ENCODE peak calls at places on chromosomes 1 and 21, in eight cellular contexts. One of them, this sample, is unnamed. For H3K9me3, the result is how much of the 10 kb centered on the place peaks cover.

GRCh38 chr1:46575778-46576177 is 24.3 kb upstream of the KNCN start:
- DNase-seq in IMR-90: no peak
- DNase-seq in heart right ventricle: no peak
- DNase-seq in heart left ventricle: no peak
- DNase-seq in stomach: no peak
- DNase-seq in right atrium auricular region: no peak
- DNase-seq in CD4-positive, alpha-beta T cell: no peak
- DNase-seq in right lobe of liver: no peak
- DNase-seq in this sample: no peak

GRCh38 chr1:204453141-204453772 is 41.3 kb downstream of the PIK3C2B start:
- DNase-seq in right atrium auricular region: no peak
- DNase-seq in CD4-positive, alpha-beta T cell: peak
- DNase-seq in heart left ventricle: no peak
- DNase-seq in IMR-90: no peak
- DNase-seq in right lobe of liver: no peak
- DNase-seq in stomach: peak
- DNase-seq in heart right ventricle: no peak
- DNase-seq in this sample: no peak

GRCh38 chr21:36513430-36513829 is 33.5 kb upstream of the CLDN14 start:
- DNase-seq in right atrium auricular region: no peak
- DNase-seq in right lobe of liver: no peak
- DNase-seq in heart right ventricle: no peak
- DNase-seq in stomach: no peak
- DNase-seq in IMR-90: no peak
- DNase-seq in CD4-positive, alpha-beta T cell: no peak
- DNase-seq in heart left ventricle: no peak
- DNase-seq in this sample: no peak

GRCh38 chr1:117919376-117919775 is 10.0 kb downstream of the GDAP2 start:
- DNase-seq in stomach: no peak
- DNase-seq in IMR-90: no peak
- DNase-seq in right atrium auricular region: no peak
- DNase-seq in heart left ventricle: no peak
- DNase-seq in right lobe of liver: no peak
- DNase-seq in heart right ventricle: no peak
- DNase-seq in CD4-positive, alpha-beta T cell: no peak
- DNase-seq in this sample: no peak

GRCh38 chr1:225811622-225812487 is 1.9 kb downstream of the EPHX1 start:
- DNase-seq in right atrium auricular region: peak
- DNase-seq in right lobe of liver: peak
- DNase-seq in heart right ventricle: no peak
- DNase-seq in stomach: no peak
- DNase-seq in heart left ventricle: no peak
- DNase-seq in CD4-positive, alpha-beta T cell: no peak
- DNase-seq in IMR-90: no peak
- DNase-seq in this sample: no peak

GRCh38 chr1:212979340-212980122 is 29.2 kb downstream of the VASH2 start:
- DNase-seq in stomach: no peak
- DNase-seq in right atrium auricular region: peak
- DNase-seq in heart right ventricle: no peak
- DNase-seq in right lobe of liver: no peak
- DNase-seq in IMR-90: no peak
- DNase-seq in heart left ventricle: no peak
- DNase-seq in CD4-positive, alpha-beta T cell: no peak
- DNase-seq in this sample: no peak

GRCh38 chr1:31843506-31843905 is 27.7 kb upstream of the SPOCD1 start:
- DNase-seq in right atrium auricular region: no peak
- DNase-seq in heart left ventricle: no peak
- DNase-seq in heart right ventricle: no peak
- DNase-seq in stomach: no peak
- DNase-seq in IMR-90: peak
- DNase-seq in right lobe of liver: no peak
- DNase-seq in CD4-positive, alpha-beta T cell: no peak
- DNase-seq in this sample: peak

GRCh38 chr1:6281511-6282402 is 20.9 kb upstream of the GPR153 start:
- DNase-seq in heart left ventricle: no peak
- DNase-seq in right lobe of liver: no peak
- DNase-seq in IMR-90: no peak
- DNase-seq in stomach: no peak
- DNase-seq in right atrium auricular region: no peak
- DNase-seq in heart right ventricle: no peak
- DNase-seq in CD4-positive, alpha-beta T cell: no peak
- DNase-seq in this sample: no peak

GRCh38 chr1:25103180-25103790 is 129.0 kb downstream of the SYF2 start:
- DNase-seq in right lobe of liver: no peak
- DNase-seq in right atrium auricular region: no peak
- DNase-seq in IMR-90: no peak
- DNase-seq in heart right ventricle: no peak
- DNase-seq in heart left ventricle: no peak
- DNase-seq in CD4-positive, alpha-beta T cell: no peak
- DNase-seq in stomach: no peak
- DNase-seq in this sample: no peak

GRCh38 chr1:22327411-22327810 is 124.2 kb upstream of the ZBTB40 start:
- DNase-seq in right lobe of liver: no peak
- DNase-seq in right atrium auricular region: no peak
- DNase-seq in IMR-90: no peak
- DNase-seq in heart right ventricle: no peak
- DNase-seq in CD4-positive, alpha-beta T cell: no peak
- DNase-seq in heart left ventricle: no peak
- DNase-seq in stomach: peak
- DNase-seq in this sample: no peak

GRCh38 chr21:33025471-33026298 is at the start of gene OLIG2:
- DNase-seq in heart right ventricle: no peak
- DNase-seq in stomach: no peak
- DNase-seq in heart left ventricle: no peak
- DNase-seq in right atrium auricular region: no peak
- DNase-seq in CD4-positive, alpha-beta T cell: no peak
- DNase-seq in IMR-90: peak
- DNase-seq in right lobe of liver: no peak
- DNase-seq in this sample: no peak

GRCh38 chr1:160376525-160377131 is 9.8 kb downstream of the NHLH1 start:
- DNase-seq in right lobe of liver: no peak
- DNase-seq in IMR-90: peak
- DNase-seq in heart left ventricle: no peak
- DNase-seq in right atrium auricular region: peak
- DNase-seq in stomach: no peak
- DNase-seq in CD4-positive, alpha-beta T cell: no peak
- DNase-seq in heart right ventricle: no peak
- DNase-seq in this sample: peak

GRCh38 chr1:214280386-214281029 is 451 bp upstream of the SMYD2 start:
- DNase-seq in IMR-90: peak
- DNase-seq in right atrium auricular region: peak
- DNase-seq in heart right ventricle: peak
- DNase-seq in right lobe of liver: peak
- DNase-seq in CD4-positive, alpha-beta T cell: no peak
- DNase-seq in stomach: peak
- DNase-seq in heart left ventricle: peak
- DNase-seq in this sample: no peak

GRCh38 chr21:34365794-34366193 is 2.0 kb downstream of the KCNE2 start:
- DNase-seq in heart left ventricle: no peak
- DNase-seq in stomach: peak
- DNase-seq in CD4-positive, alpha-beta T cell: no peak
- DNase-seq in right atrium auricular region: peak
- DNase-seq in heart right ventricle: no peak
- DNase-seq in right lobe of liver: no peak
- DNase-seq in IMR-90: no peak
- DNase-seq in this sample: no peak

GRCh38 chr21:43726686-43727570 is 8.0 kb downstream of the PDXK start:
- DNase-seq in IMR-90: no peak
- DNase-seq in stomach: no peak
- DNase-seq in right lobe of liver: no peak
- DNase-seq in right atrium auricular region: no peak
- DNase-seq in CD4-positive, alpha-beta T cell: no peak
- DNase-seq in heart right ventricle: peak
- DNase-seq in heart left ventricle: no peak
- DNase-seq in this sample: no peak

GRCh38 chr1:202615501-202616354 is 94.5 kb downstream of the SYT2 start:
- DNase-seq in right lobe of liver: no peak
- DNase-seq in CD4-positive, alpha-beta T cell: no peak
- DNase-seq in right atrium auricular region: no peak
- DNase-seq in IMR-90: peak
- DNase-seq in heart right ventricle: peak
- DNase-seq in stomach: no peak
- DNase-seq in heart left ventricle: peak
- DNase-seq in this sample: no peak

GRCh38 chr1:24289937-24290595 is 29.1 kb upstream of the GRHL3 start:
- DNase-seq in right lobe of liver: peak
- DNase-seq in heart left ventricle: peak
- DNase-seq in CD4-positive, alpha-beta T cell: no peak
- DNase-seq in IMR-90: peak
- DNase-seq in heart right ventricle: peak
- DNase-seq in stomach: peak
- DNase-seq in right atrium auricular region: peak
- DNase-seq in this sample: peak

GRCh38 chr1:53376041-53376461 is 48.2 kb upstream of the LRP8 start:
- DNase-seq in CD4-positive, alpha-beta T cell: no peak
- DNase-seq in heart right ventricle: no peak
- DNase-seq in stomach: peak
- DNase-seq in IMR-90: no peak
- DNase-seq in heart left ventricle: no peak
- DNase-seq in right atrium auricular region: no peak
- DNase-seq in right lobe of liver: peak
- DNase-seq in this sample: no peak

GRCh38 chr1:84344286-84344685 is 42.8 kb downstream of the SAMD13 start:
- DNase-seq in CD4-positive, alpha-beta T cell: no peak
- DNase-seq in right atrium auricular region: no peak
- DNase-seq in heart right ventricle: no peak
- DNase-seq in IMR-90: peak
- DNase-seq in heart left ventricle: no peak
- DNase-seq in right lobe of liver: no peak
- DNase-seq in stomach: no peak
- DNase-seq in this sample: no peak

GRCh38 chr1:22773981-22774471 is 63.4 kb downstream of the EPHB2 start:
- DNase-seq in heart left ventricle: no peak
- DNase-seq in IMR-90: peak
- DNase-seq in stomach: no peak
- DNase-seq in right lobe of liver: no peak
- DNase-seq in right atrium auricular region: peak
- DNase-seq in heart right ventricle: peak
- DNase-seq in CD4-positive, alpha-beta T cell: no peak
- DNase-seq in this sample: no peak

GRCh38 chr1:33928256-33928655 is 64.4 kb downstream of the HMGB4 start:
- DNase-seq in stomach: no peak
- DNase-seq in right atrium auricular region: no peak
- DNase-seq in IMR-90: peak
- DNase-seq in right lobe of liver: no peak
- DNase-seq in heart right ventricle: no peak
- DNase-seq in CD4-positive, alpha-beta T cell: no peak
- DNase-seq in heart left ventricle: no peak
- DNase-seq in this sample: peak

GRCh38 chr1:13517193-13517812 is 3.5 kb upstream of the LRRC38 start:
- DNase-seq in CD4-positive, alpha-beta T cell: no peak
- DNase-seq in right atrium auricular region: no peak
- DNase-seq in stomach: no peak
- DNase-seq in right lobe of liver: no peak
- DNase-seq in heart left ventricle: no peak
- DNase-seq in IMR-90: no peak
- DNase-seq in heart right ventricle: peak
- DNase-seq in this sample: no peak
- TF ChIP-seq CTCF in CD4-positive, alpha-beta T cell: no peak
- TF ChIP-seq CTCF in right atrium auricular region: no peak
- TF ChIP-seq CTCF in stomach: no peak
- TF ChIP-seq CTCF in right lobe of liver: peak
- TF ChIP-seq CTCF in heart left ventricle: peak
- TF ChIP-seq CTCF in IMR-90: no peak
- TF ChIP-seq CTCF in heart right ventricle: peak
- TF ChIP-seq CTCF in this sample: no peak

GRCh38 chr1:165647517-165647916 is 16.5 kb downstream of the MGST3 start:
- DNase-seq in heart right ventricle: no peak
- DNase-seq in CD4-positive, alpha-beta T cell: no peak
- DNase-seq in right atrium auricular region: no peak
- DNase-seq in right lobe of liver: no peak
- DNase-seq in stomach: no peak
- DNase-seq in heart left ventricle: no peak
- DNase-seq in IMR-90: no peak
- DNase-seq in this sample: no peak
- H3K27ac ChIP-seq in heart right ventricle: no peak
- H3K27ac ChIP-seq in CD4-positive, alpha-beta T cell: no peak
- H3K27ac ChIP-seq in right atrium auricular region: no peak
- H3K27ac ChIP-seq in right lobe of liver: no peak
- H3K27ac ChIP-seq in stomach: no peak
- H3K27ac ChIP-seq in heart left ventricle: peak
- H3K27ac ChIP-seq in IMR-90: no peak
- H3K27ac ChIP-seq in this sample: no peak

DNA sequence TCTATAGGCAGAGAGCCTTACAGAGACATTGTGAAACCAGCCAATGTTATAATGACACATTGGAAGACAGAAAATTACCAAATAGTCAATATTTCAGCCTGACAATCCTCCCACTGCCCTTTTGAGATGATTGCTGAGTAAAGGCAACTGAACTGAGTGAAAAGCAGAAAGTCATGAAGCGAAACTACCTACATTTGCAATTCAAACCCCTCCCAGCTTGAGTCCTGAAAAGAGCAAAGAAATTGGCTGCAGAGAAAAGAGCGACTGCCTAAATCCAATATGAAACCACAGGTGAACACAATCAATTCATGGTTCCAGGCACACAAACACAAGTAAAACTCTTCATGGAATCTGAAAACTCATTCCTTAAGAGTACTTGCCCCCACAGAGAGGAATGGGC is 143.4 kb upstream of the CHRM3 start:
- DNase-seq in right lobe of liver: no peak
- DNase-seq in heart left ventricle: no peak
- DNase-seq in IMR-90: no peak
- DNase-seq in CD4-positive, alpha-beta T cell: no peak
- DNase-seq in heart right ventricle: no peak
- DNase-seq in stomach: no peak
- DNase-seq in right atrium auricular region: no peak
- DNase-seq in this sample: no peak
- H3K9me3 ChIP-seq in right lobe of liver: under half
- H3K9me3 ChIP-seq in heart left ventricle: under half
- H3K9me3 ChIP-seq in IMR-90: under half
- H3K9me3 ChIP-seq in CD4-positive, alpha-beta T cell: under half
- H3K9me3 ChIP-seq in heart right ventricle: under half
- H3K9me3 ChIP-seq in stomach: under half
- H3K9me3 ChIP-seq in right atrium auricular region: under half
- H3K9me3 ChIP-seq in this sample: under half

DNA sequence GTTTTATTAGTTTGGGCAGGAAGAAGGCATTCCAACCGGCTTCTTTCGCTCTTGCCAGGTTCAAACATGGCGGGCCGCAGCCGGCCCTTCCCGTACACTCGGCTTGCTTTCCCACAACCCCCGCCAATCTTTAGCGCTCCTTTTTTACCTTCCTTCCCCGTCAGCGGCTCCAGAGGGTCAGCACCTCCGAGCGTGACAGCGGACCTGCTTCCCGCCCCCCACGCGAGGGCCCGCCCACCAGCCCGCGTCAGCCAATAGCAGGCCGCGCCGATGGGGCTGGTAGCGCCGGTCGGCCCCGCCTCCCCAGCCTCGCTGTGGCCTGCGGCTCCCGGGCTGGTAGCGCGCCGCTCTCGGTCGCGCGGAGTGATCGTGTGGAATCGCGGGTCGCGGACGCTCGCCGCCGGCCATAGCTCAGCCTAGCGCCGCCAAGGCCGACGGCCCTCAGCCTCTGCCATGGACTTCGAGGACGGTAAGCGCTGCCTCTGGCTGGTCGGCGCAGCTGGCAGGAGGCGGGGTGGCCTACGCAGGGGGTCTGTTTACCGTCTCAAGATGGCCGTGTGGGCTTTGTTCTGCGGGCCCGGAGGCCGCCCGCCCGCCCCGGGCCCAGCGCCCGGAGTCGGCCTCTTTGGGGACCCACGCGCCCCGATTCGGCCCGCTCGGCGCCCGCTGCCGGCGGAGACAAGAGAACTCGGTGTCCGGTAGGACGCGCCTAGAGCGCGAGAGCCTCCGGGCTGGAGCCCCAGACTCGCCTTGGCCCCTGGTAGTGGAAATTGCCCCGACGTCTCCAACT is at the start of gene ZNF326:
- DNase-seq in heart right ventricle: peak
- DNase-seq in IMR-90: peak
- DNase-seq in CD4-positive, alpha-beta T cell: peak
- DNase-seq in stomach: peak
- DNase-seq in right atrium auricular region: peak
- DNase-seq in heart left ventricle: peak
- DNase-seq in right lobe of liver: peak
- DNase-seq in this sample: peak
- TF ChIP-seq CTCF in heart right ventricle: peak
- TF ChIP-seq CTCF in IMR-90: no peak
- TF ChIP-seq CTCF in CD4-positive, alpha-beta T cell: no peak
- TF ChIP-seq CTCF in stomach: no peak
- TF ChIP-seq CTCF in right atrium auricular region: no peak
- TF ChIP-seq CTCF in heart left ventricle: no peak
- TF ChIP-seq CTCF in right lobe of liver: peak
- TF ChIP-seq CTCF in this sample: no peak